ENCODE peak calls at places on chromosomes 4 and X, in eight cellular contexts. One of them, this sample, is unnamed.

GRCh38 chr4:150160473-150160872 is 82.2 kb downstream of the DCLK2 start:
- DNase-seq in brain microvascular endothelial cell: no peak
- DNase-seq in neural crest cell: no peak
- DNase-seq in Karpas-422: no peak
- DNase-seq in astrocyte: no peak
- DNase-seq in activated naive CD4-positive, alpha-beta T cell: no peak
- DNase-seq in GM12892: no peak
- DNase-seq in H54: no peak
- DNase-seq in this sample: no peak

GRCh38 chrX:134999469-134999868 is 8.7 kb downstream of the SMIM10 start:
- DNase-seq in brain microvascular endothelial cell: no peak
- DNase-seq in activated naive CD4-positive, alpha-beta T cell: no peak
- DNase-seq in GM12892: no peak
- DNase-seq in astrocyte: peak
- DNase-seq in Karpas-422: peak
- DNase-seq in H54: no peak
- DNase-seq in neural crest cell: no peak
- DNase-seq in this sample: peak

GRCh38 chr4:45147866-45148265 is 421.5 kb upstream of the GNPDA2 start:
- DNase-seq in astrocyte: peak
- DNase-seq in GM12892: no peak
- DNase-seq in H54: no peak
- DNase-seq in neural crest cell: no peak
- DNase-seq in brain microvascular endothelial cell: no peak
- DNase-seq in activated naive CD4-positive, alpha-beta T cell: no peak
- DNase-seq in Karpas-422: no peak
- DNase-seq in this sample: no peak

GRCh38 chr4:147984065-147984777 is 252.3 kb downstream of the ARHGAP10 start:
- DNase-seq in neural crest cell: peak
- DNase-seq in astrocyte: no peak
- DNase-seq in GM12892: no peak
- DNase-seq in activated naive CD4-positive, alpha-beta T cell: no peak
- DNase-seq in H54: no peak
- DNase-seq in brain microvascular endothelial cell: peak
- DNase-seq in Karpas-422: peak
- DNase-seq in this sample: peak

GRCh38 chr4:2743518-2744445 is 12.4 kb downstream of the TNIP2 start:
- DNase-seq in neural crest cell: no peak
- DNase-seq in activated naive CD4-positive, alpha-beta T cell: no peak
- DNase-seq in H54: no peak
- DNase-seq in Karpas-422: no peak
- DNase-seq in GM12892: no peak
- DNase-seq in brain microvascular endothelial cell: no peak
- DNase-seq in astrocyte: no peak
- DNase-seq in this sample: no peak

GRCh38 chr4:187656953-187657352 is 338.6 kb upstream of the ZFP42 start:
- DNase-seq in neural crest cell: no peak
- DNase-seq in brain microvascular endothelial cell: no peak
- DNase-seq in Karpas-422: no peak
- DNase-seq in H54: no peak
- DNase-seq in GM12892: no peak
- DNase-seq in activated naive CD4-positive, alpha-beta T cell: no peak
- DNase-seq in astrocyte: peak
- DNase-seq in this sample: no peak

GRCh38 chrX:106286053-106286650 is 118.0 kb downstream of the PWWP3B start:
- DNase-seq in astrocyte: peak
- DNase-seq in brain microvascular endothelial cell: peak
- DNase-seq in neural crest cell: no peak
- DNase-seq in H54: no peak
- DNase-seq in activated naive CD4-positive, alpha-beta T cell: no peak
- DNase-seq in Karpas-422: no peak
- DNase-seq in GM12892: no peak
- DNase-seq in this sample: no peak

GRCh38 chr4:35725131-35725530 is 519.2 kb downstream of the ARAP2 start:
- DNase-seq in astrocyte: no peak
- DNase-seq in H54: no peak
- DNase-seq in activated naive CD4-positive, alpha-beta T cell: no peak
- DNase-seq in neural crest cell: no peak
- DNase-seq in brain microvascular endothelial cell: no peak
- DNase-seq in Karpas-422: no peak
- DNase-seq in GM12892: no peak
- DNase-seq in this sample: no peak

GRCh38 chr4:141759796-141760425 is 123.5 kb downstream of the IL15 start:
- DNase-seq in activated naive CD4-positive, alpha-beta T cell: no peak
- DNase-seq in GM12892: no peak
- DNase-seq in astrocyte: peak
- DNase-seq in Karpas-422: no peak
- DNase-seq in H54: no peak
- DNase-seq in brain microvascular endothelial cell: no peak
- DNase-seq in neural crest cell: no peak
- DNase-seq in this sample: no peak

GRCh38 chr4:146959692-146960091 is 14.0 kb upstream of the TTC29 start:
- DNase-seq in Karpas-422: no peak
- DNase-seq in neural crest cell: no peak
- DNase-seq in GM12892: no peak
- DNase-seq in H54: no peak
- DNase-seq in brain microvascular endothelial cell: peak
- DNase-seq in astrocyte: peak
- DNase-seq in activated naive CD4-positive, alpha-beta T cell: no peak
- DNase-seq in this sample: no peak

GRCh38 chr4:3780347-3781171 is 14.4 kb downstream of the ADRA2C start:
- DNase-seq in Karpas-422: no peak
- DNase-seq in activated naive CD4-positive, alpha-beta T cell: no peak
- DNase-seq in neural crest cell: no peak
- DNase-seq in H54: no peak
- DNase-seq in brain microvascular endothelial cell: no peak
- DNase-seq in GM12892: no peak
- DNase-seq in astrocyte: no peak
- DNase-seq in this sample: peak

GRCh38 chr4:56871357-56871993 is 36.2 kb upstream of the REST start:
- DNase-seq in Karpas-422: no peak
- DNase-seq in GM12892: no peak
- DNase-seq in astrocyte: no peak
- DNase-seq in brain microvascular endothelial cell: no peak
- DNase-seq in neural crest cell: peak
- DNase-seq in H54: no peak
- DNase-seq in activated naive CD4-positive, alpha-beta T cell: no peak
- DNase-seq in this sample: peak

GRCh38 chr4:38765391-38765790 is 17.4 kb downstream of the TLR10 start:
- DNase-seq in Karpas-422: no peak
- DNase-seq in H54: no peak
- DNase-seq in activated naive CD4-positive, alpha-beta T cell: no peak
- DNase-seq in GM12892: no peak
- DNase-seq in brain microvascular endothelial cell: peak
- DNase-seq in neural crest cell: no peak
- DNase-seq in astrocyte: peak
- DNase-seq in this sample: no peak

GRCh38 chr4:75598390-75598789 is 31.9 kb downstream of the CDKL2 start:
- DNase-seq in Karpas-422: no peak
- DNase-seq in brain microvascular endothelial cell: no peak
- DNase-seq in neural crest cell: no peak
- DNase-seq in GM12892: no peak
- DNase-seq in astrocyte: peak
- DNase-seq in activated naive CD4-positive, alpha-beta T cell: no peak
- DNase-seq in H54: no peak
- DNase-seq in this sample: no peak

GRCh38 chr4:128570380-128570779 is 239.1 kb upstream of the JADE1 start:
- DNase-seq in GM12892: no peak
- DNase-seq in H54: no peak
- DNase-seq in neural crest cell: no peak
- DNase-seq in astrocyte: no peak
- DNase-seq in brain microvascular endothelial cell: peak
- DNase-seq in Karpas-422: no peak
- DNase-seq in activated naive CD4-positive, alpha-beta T cell: no peak
- DNase-seq in this sample: no peak

GRCh38 chrX:9746148-9746880 is 19.3 kb downstream of the GPR143 start:
- DNase-seq in H54: no peak
- DNase-seq in activated naive CD4-positive, alpha-beta T cell: no peak
- DNase-seq in brain microvascular endothelial cell: peak
- DNase-seq in astrocyte: peak
- DNase-seq in neural crest cell: no peak
- DNase-seq in Karpas-422: no peak
- DNase-seq in GM12892: no peak
- DNase-seq in this sample: no peak

GRCh38 chr4:54082168-54082567 is 17.8 kb upstream of the CHIC2 start:
- DNase-seq in GM12892: no peak
- DNase-seq in activated naive CD4-positive, alpha-beta T cell: no peak
- DNase-seq in brain microvascular endothelial cell: peak
- DNase-seq in Karpas-422: no peak
- DNase-seq in neural crest cell: no peak
- DNase-seq in astrocyte: peak
- DNase-seq in H54: no peak
- DNase-seq in this sample: no peak

GRCh38 chr4:78962597-78963115 is 23.4 kb upstream of the PAQR3 start:
- DNase-seq in brain microvascular endothelial cell: no peak
- DNase-seq in astrocyte: no peak
- DNase-seq in neural crest cell: no peak
- DNase-seq in GM12892: no peak
- DNase-seq in activated naive CD4-positive, alpha-beta T cell: no peak
- DNase-seq in H54: no peak
- DNase-seq in Karpas-422: no peak
- DNase-seq in this sample: no peak

GRCh38 chrX:115018040-115018647 is 728 bp upstream of the IL13RA2 start:
- DNase-seq in Karpas-422: peak
- DNase-seq in astrocyte: no peak
- DNase-seq in neural crest cell: no peak
- DNase-seq in H54: no peak
- DNase-seq in brain microvascular endothelial cell: no peak
- DNase-seq in activated naive CD4-positive, alpha-beta T cell: no peak
- DNase-seq in GM12892: no peak
- DNase-seq in this sample: no peak

GRCh38 chrX:154542723-154543424 is 3.8 kb downstream of the G6PD start:
- DNase-seq in brain microvascular endothelial cell: no peak
- DNase-seq in astrocyte: no peak
- DNase-seq in Karpas-422: no peak
- DNase-seq in neural crest cell: no peak
- DNase-seq in GM12892: no peak
- DNase-seq in H54: no peak
- DNase-seq in activated naive CD4-positive, alpha-beta T cell: no peak
- DNase-seq in this sample: no peak